ENCODE peak calls at places on chromosomes 4 and X, in seven cellular contexts. U, Y, Z, P, K, T and O are unnamed samples.

GRCh38 chr4:40840985-40841571 is 91.3 kb downstream of the NSUN7 start:
- DNase-seq in U (peak; percentile 82), Y (peak; percentile 42), Z (peak; percentile 59), P (peak; percentile 93), K (peak; percentile 77), T (peak; percentile 85), O (peak; percentile 89)

GRCh38 chr4:70197842-70198241 is 2.3 kb downstream of the ODAM start:
- DNase-seq in U (no peak), Y (peak; percentile 39), Z (no peak), P (no peak), K (no peak), T (no peak), O (no peak)

GRCh38 chr4:109998867-109999303 is 86.2 kb downstream of the EGF start:
- DNase-seq in U (no peak), Y (peak; percentile 84), Z (peak; percentile 39), P (peak; percentile 79), K (peak; percentile 44), T (no peak), O (no peak)

GRCh38 chr4:56308384-56308783 is 78.9 kb downstream of the AASDH start:
- DNase-seq in U (no peak), Y (no peak), Z (no peak), P (no peak), K (no peak), T (no peak), O (no peak)

GRCh38 chr4:66357316-66357715 is 687.0 kb upstream of the EPHA5 start:
- DNase-seq in U (no peak), Y (peak; percentile 60), Z (no peak), P (peak; percentile 67), K (peak; percentile 0), T (no peak), O (no peak)

GRCh38 chr4:159146007-159146330 is 43.1 kb downstream of the RAPGEF2 start:
- DNase-seq in U (no peak), Y (peak; percentile 16), Z (no peak), P (peak; percentile 26), K (no peak), T (no peak), O (no peak)

GRCh38 chrX:130024127-130024526 is 41.7 kb downstream of the BCORL1 start:
- DNase-seq in U (peak; percentile 81), Y (no peak), Z (peak; percentile 45), P (peak; percentile 74), K (peak; percentile 4), T (peak; percentile 85), O (peak; percentile 75)

GRCh38 chrX:96004386-96004785 is 680.3 kb upstream of the DIAPH2 start:
- DNase-seq in U (no peak), Y (peak; percentile 15), Z (no peak), P (peak; percentile 87), K (peak; percentile 45), T (no peak), O (no peak)

GRCh38 chrX:46268429-46268828 is 276.8 kb downstream of the ZNF674 start:
- DNase-seq in U (no peak), Y (peak; percentile 29), Z (peak; percentile 78), P (peak; percentile 26), K (peak; percentile 85), T (no peak), O (no peak)

GRCh38 chrX:45447995-45448394 is 247.3 kb upstream of the DIPK2B start:
- DNase-seq in U (no peak), Y (no peak), Z (no peak), P (no peak), K (no peak), T (no peak), O (no peak)

GRCh38 chr4:167428172-167428571 is 193.9 kb upstream of the SPOCK3 start:
- DNase-seq in U (no peak), Y (peak; percentile 35), Z (no peak), P (peak; percentile 4), K (no peak), T (no peak), O (no peak)

GRCh38 chr4:113738251-113738650 is 23.3 kb downstream of the CAMK2D start:
- DNase-seq in U (no peak), Y (peak; percentile 88), Z (peak; percentile 38), P (peak; percentile 84), K (peak; percentile 36), T (no peak), O (no peak)

GRCh38 chrX:134294548-134294947 is 57.6 kb downstream of the CCDC160 start:
- DNase-seq in U (no peak), Y (peak; percentile 8), Z (no peak), P (peak; percentile 1), K (no peak), T (no peak), O (no peak)

GRCh38 chr4:3412257-3413020 is 29.3 kb upstream of the HGFAC start:
- DNase-seq in U (no peak), Y (no peak), Z (no peak), P (no peak), K (no peak), T (peak; percentile 19), O (no peak)

GRCh38 chrX:15525664-15526416 is 25.2 kb downstream of the BMX start:
- DNase-seq in U (no peak), Y (no peak), Z (no peak), P (no peak), K (peak; percentile 39), T (no peak), O (no peak)

GRCh38 chrX:81174286-81174685 is 27.4 kb downstream of the HMGN5 start:
- DNase-seq in U (no peak), Y (peak; percentile 71), Z (no peak), P (peak; percentile 62), K (peak; percentile 14), T (no peak), O (no peak)

GRCh38 chr4:110193822-110194761 is 4.3 kb downstream of the ELOVL6 start:
- DNase-seq in U (peak; percentile 50), Y (peak; percentile 90), Z (no peak), P (peak; percentile 97), K (peak; percentile 93), T (no peak), O (peak; percentile 80)

GRCh38 chr4:164595751-164596150 is 158.2 kb upstream of the SMIM31 start:
- DNase-seq in U (no peak), Y (no peak), Z (no peak), P (no peak), K (no peak), T (no peak), O (no peak)

GRCh38 chr4:134544303-134544761 is 342.7 kb upstream of the PABPC4L start:
- DNase-seq in U (no peak), Y (peak; percentile 80), Z (no peak), P (no peak), K (no peak), T (no peak), O (no peak)

GRCh38 chr4:121484633-121485032 is 103.8 kb upstream of the QRFPR start:
- DNase-seq in U (no peak), Y (peak; percentile 61), Z (peak; percentile 40), P (peak; percentile 77), K (peak; percentile 50), T (no peak), O (no peak)

GRCh38 chr4:123232439-123232838 is 164.2 kb upstream of the SPRY1 start:
- DNase-seq in U (no peak), Y (peak; percentile 67), Z (peak; percentile 24), P (peak; percentile 70), K (peak; percentile 4), T (no peak), O (no peak)

GRCh38 chr4:127698789-127699200 is 31.4 kb upstream of the SLC25A31 start:
- DNase-seq in U (no peak), Y (peak; percentile 66), Z (peak; percentile 99), P (peak; percentile 96), K (peak; percentile 87), T (no peak), O (no peak)

GRCh38 chrX:29488919-29489318 is 726.4 kb upstream of the MAGEB2 start:
- DNase-seq in U (no peak), Y (no peak), Z (no peak), P (no peak), K (no peak), T (no peak), O (peak; percentile 16)
- H3K4me3 ChIP-seq in U (no peak overlapping the region), Y (no peak overlapping the region), Z (no peak overlapping the region), P (no peak overlapping the region), K (no peak overlapping the region), T (no peak overlapping the region), O (no peak overlapping the region)

GRCh38 chrX:1794586-1794985 is 179.7 kb downstream of the ASMT start:
- DNase-seq in U (no peak), Y (no peak), Z (peak; percentile 34), P (no peak), K (no peak), T (no peak), O (peak; percentile 63)
- H3K4me3 ChIP-seq in U (no peak overlapping the region), Y (no peak overlapping the region), Z (no peak overlapping the region), P (no peak overlapping the region), K (no peak overlapping the region), T (no peak overlapping the region), O (no peak overlapping the region)

GRCh38 chr4:184821242-184821641 is 4.5 kb downstream of the ACSL1 start:
- DNase-seq in U (no peak), Y (no peak), Z (no peak), P (no peak), K (no peak), T (no peak), O (no peak)
- H3K4me3 ChIP-seq in U (no peak overlapping the region), Y (peak overlapping the region; percentile 88), Z (no peak overlapping the region), P (no peak overlapping the region), K (no peak overlapping the region), T (peak overlapping the region; percentile 23), O (no peak overlapping the region)

GRCh38 chr4:100966846-100967245 is 380.5 kb downstream of the PPP3CA start:
- DNase-seq in U (no peak), Y (no peak), Z (no peak), P (no peak), K (no peak), T (no peak), O (no peak)
- H3K4me3 ChIP-seq in U (no peak overlapping the region), Y (no peak overlapping the region), Z (no peak overlapping the region), P (no peak overlapping the region), K (no peak overlapping the region), T (no peak overlapping the region), O (no peak overlapping the region)

GRCh38 chrX:71184803-71185495 is 38.1 kb upstream of the GJB1 start:
- DNase-seq in U (no peak), Y (no peak), Z (peak; percentile 38), P (no peak), K (no peak), T (no peak), O (no peak)

GRCh38 chrX:71181558-71181909 is 36.9 kb downstream of the NLGN3 start:
- DNase-seq in U (no peak), Y (peak; percentile 25), Z (no peak), P (peak; percentile 1), K (no peak), T (no peak), O (peak; percentile 17)

GRCh38 chrX:71184092-71184491 is 38.9 kb upstream of the GJB1 start:
- DNase-seq in U (no peak), Y (no peak), Z (no peak), P (no peak), K (no peak), T (no peak), O (no peak)

GRCh38 chrX:71183341-71183740 is 38.7 kb downstream of the NLGN3 start:
- DNase-seq in U (no peak), Y (peak; percentile 7), Z (no peak), P (no peak), K (no peak), T (no peak), O (no peak)

GRCh38 chrX:71181910-71182799 is 37.5 kb downstream of the NLGN3 start:
- DNase-seq in U (peak; percentile 82), Y (peak; percentile 95), Z (peak; percentile 92), P (peak; percentile 97), K (peak; percentile 92), T (peak; percentile 90), O (peak; percentile 94)
- H3K4me3 ChIP-seq in U (peak overlapping the region; percentile 54), Y (peak overlapping the region; percentile 86), Z (peak overlapping the region; percentile 78), P (peak overlapping the region; percentile 33), K (peak overlapping the region; percentile 52), T (peak overlapping the region; percentile 67), O (peak overlapping the region; percentile 9)

GRCh38 chr4:76199664-76200211 is 13.9 kb downstream of the SCARB2 start:
- DNase-seq in U (no peak), Y (no peak), Z (no peak), P (peak; percentile 53), K (no peak), T (no peak), O (no peak)
- H3K4me3 ChIP-seq in U (no peak overlapping the region), Y (no peak overlapping the region), Z (no peak overlapping the region), P (no peak overlapping the region), K (no peak overlapping the region), T (peak overlapping the region; percentile 37), O (no peak overlapping the region)